ENCODE peak calls at places on chromosomes 6 and 20, in four cellular contexts. P, K, A and U are unnamed samples.

GRCh38 chr20:61692476-61692875 is 373.2 kb downstream of the TAF4 start:
- DNase-seq in A (no peak), K (no peak), P (no peak), U (peak; percentile 35)

GRCh38 chr6:1855890-1856289 is 246.2 kb downstream of the FOXC1 start:
- DNase-seq in K (no peak), P (no peak), A (peak; percentile 60), U (no peak)

GRCh38 chr6:105402090-105402980 is 547 bp downstream of the PREP start:
- DNase-seq in P (peak; percentile 7), A (peak; percentile 50), K (peak; percentile 39), U (peak; percentile 85)

GRCh38 chr20:47985092-47985850 is 200.0 kb upstream of the SULF2 start:
- DNase-seq in K (peak; percentile 39), A (peak; percentile 78), P (peak; percentile 77), U (no peak)

GRCh38 chr6:27209659-27210269 is 37.7 kb upstream of the PRSS16 start:
- DNase-seq in P (no peak), K (no peak), A (peak; percentile 41), U (no peak)

GRCh38 chr6:113645576-113645970 is 211.6 kb upstream of the MARCKS start:
- DNase-seq in A (peak; percentile 86), K (no peak), P (peak; percentile 74), U (peak; percentile 54)

GRCh38 chr6:31576897-31577341 is 1.6 kb downstream of the TNF start:
- DNase-seq in A (no peak), K (peak; percentile 74), P (no peak), U (peak; percentile 36)

GRCh38 chr6:37659561-37659960 is 38.1 kb downstream of the MDGA1 start:
- DNase-seq in K (no peak), P (no peak), A (peak; percentile 80), U (no peak)

GRCh38 chr6:158002951-158003853 is 21.5 kb downstream of the SYNJ2 start:
- DNase-seq in A (peak; percentile 91), P (no peak), K (peak; percentile 67), U (peak; percentile 96)

GRCh38 chr20:54073288-54073687 is 2.9 kb upstream of the BCAS1 start:
- DNase-seq in P (no peak), K (no peak), A (no peak), U (no peak)

GRCh38 chr6:106339334-106340029 is 13.9 kb upstream of the ATG5 start:
- DNase-seq in A (peak; percentile 83), P (peak; percentile 82), K (peak; percentile 52), U (no peak)

GRCh38 chr6:24666097-24666615 is 543 bp downstream of the TDP2 start:
- DNase-seq in A (peak; percentile 53), P (peak; percentile 29), K (no peak), U (peak; percentile 58)

GRCh38 chr6:157205473-157206358 is 117.6 kb downstream of the TMEM242 start:
- DNase-seq in P (no peak), A (no peak), K (no peak), U (no peak)

GRCh38 chr20:11453430-11453829 is 464.3 kb upstream of the BTBD3 start:
- DNase-seq in A (no peak), K (no peak), P (peak; percentile 71), U (peak; percentile 77)

GRCh38 chr6:121826156-121826810 is 390.8 kb downstream of the GJA1 start:
- DNase-seq in K (no peak), A (peak; percentile 80), P (peak; percentile 89), U (peak; percentile 48)

GRCh38 chr6:53233309-53233708 is 84.7 kb upstream of the GCM1 start:
- DNase-seq in P (peak; percentile 27), K (no peak), A (no peak), U (no peak)

GRCh38 chr6:53710788-53711187 is 45.2 kb upstream of the KLHL31 start:
- DNase-seq in A (no peak), P (no peak), K (no peak), U (no peak)

GRCh38 chr6:165732696-165733486 is 69.8 kb upstream of the PDE10A start:
- DNase-seq in A (peak; percentile 61), P (no peak), K (no peak), U (no peak)

GRCh38 chr20:50470249-50470858 is 39.8 kb upstream of the PTPN1 start:
- DNase-seq in K (no peak), A (no peak), P (no peak), U (no peak)

GRCh38 chr20:18056174-18057105 is 1.3 kb downstream of the OVOL2 start:
- DNase-seq in P (peak; percentile 60), A (peak; percentile 58), K (no peak), U (no peak)

GRCh38 chr6:83231146-83231545 is 38.0 kb downstream of the RWDD2A start:
- DNase-seq in A (peak; percentile 80), P (no peak), K (no peak), U (peak; percentile 68)

GRCh38 chr6:164104432-164104831 is 689.9 kb downstream of the QKI start:
- DNase-seq in A (no peak), P (no peak), K (no peak), U (no peak)

GRCh38 chr6:21678990-21679389 is 85.4 kb downstream of the SOX4 start:
- DNase-seq in K (no peak), P (peak; percentile 59), A (peak; percentile 96), U (peak; percentile 86)

GRCh38 chr6:12751694-12752304 is 35.2 kb downstream of the PHACTR1 start:
- DNase-seq in P (peak; percentile 62), K (peak; percentile 69), A (peak; percentile 74), U (peak; percentile 77)

GRCh38 chr6:112044196-112044595 is 9.7 kb upstream of the CCN6 start:
- DNase-seq in A (peak; percentile 13), P (no peak), K (no peak), U (peak; percentile 10)

GRCh38 chr6:127462391-127462790 is 3.2 kb upstream of the KIAA0408 start:
- DNase-seq in P (peak; percentile 31), K (no peak), A (no peak), U (no peak)

GRCh38 chr6:18081025-18081668 is 41.3 kb downstream of the NHLRC1 start:
- DNase-seq in P (peak; percentile 63), K (no peak), A (peak; percentile 53), U (no peak)

GRCh38 chr6:53410508-53411258 is 61.9 kb upstream of the ELOVL5 start:
- DNase-seq in P (peak; percentile 71), A (peak; percentile 74), K (peak; percentile 60), U (peak; percentile 74)

GRCh38 chr6:154482858-154483257 is 27.6 kb downstream of the CNKSR3 start:
- DNase-seq in K (no peak), P (no peak), A (no peak), U (no peak)

GRCh38 chr6:100809346-100809745 is 71.8 kb downstream of the ASCC3 start:
- DNase-seq in P (no peak), K (no peak), A (no peak), U (no peak)

GRCh38 chr6:1391692-1392309 is 2.4 kb downstream of the FOXF2 start:
- DNase-seq in A (no peak), P (no peak), K (no peak), U (peak; percentile 91)

GRCh38 chr20:33079267-33079666 is at the start of gene BPIFB4:
- DNase-seq in A (no peak), K (no peak), P (peak; percentile 4), U (peak; percentile 91)

GRCh38 chr20:51931321-51931720 is 129.0 kb upstream of the SALL4 start:
- DNase-seq in P (no peak), K (no peak), A (no peak), U (no peak)

GRCh38 chr6:81144346-81144745 is 608.1 kb downstream of the TENT5A start:
- DNase-seq in A (peak; percentile 79), P (no peak), K (no peak), U (no peak)

GRCh38 chr20:38369387-38369786 is 23.1 kb downstream of the LBP start:
- DNase-seq in P (peak; percentile 16), A (no peak), K (no peak), U (no peak)

GRCh38 chr20:46552460-46553420 is 2.3 kb upstream of the OCSTAMP start:
- DNase-seq in A (peak; percentile 10), P (no peak), K (peak; percentile 50), U (no peak)

GRCh38 chr20:51958636-51959542 is 156.6 kb upstream of the SALL4 start:
- DNase-seq in A (no peak), K (no peak), P (no peak), U (no peak)

GRCh38 chr6:169863149-169863525 is 111.7 kb downstream of the ERMARD start:
- DNase-seq in P (no peak), K (no peak), A (no peak), U (peak; percentile 23)
- H3K4me1 ChIP-seq in P (no peaks in the 10 kb centered on the region), K (peaks cover 20% of the 10 kb centered on the region), A (no peaks in the 10 kb centered on the region), U (no peaks in the 10 kb centered on the region)

GRCh38 chr20:3685341-3685740 is 3.5 kb upstream of the ADAM33 start:
- DNase-seq in K (no peak), P (no peak), A (no peak), U (no peak)

GRCh38 chr20:3687655-3688054 is 5.8 kb upstream of the ADAM33 start:
- DNase-seq in K (no peak), P (peak; percentile 35), A (peak; percentile 44), U (peak; percentile 98)

GRCh38 chr20:3689978-3690377 is 8.2 kb upstream of the ADAM33 start:
- DNase-seq in A (no peak), P (no peak), K (no peak), U (no peak)

GRCh38 chr20:3690413-3690812 is 8.6 kb upstream of the ADAM33 start:
- DNase-seq in K (no peak), A (no peak), P (no peak), U (no peak)

DNA sequence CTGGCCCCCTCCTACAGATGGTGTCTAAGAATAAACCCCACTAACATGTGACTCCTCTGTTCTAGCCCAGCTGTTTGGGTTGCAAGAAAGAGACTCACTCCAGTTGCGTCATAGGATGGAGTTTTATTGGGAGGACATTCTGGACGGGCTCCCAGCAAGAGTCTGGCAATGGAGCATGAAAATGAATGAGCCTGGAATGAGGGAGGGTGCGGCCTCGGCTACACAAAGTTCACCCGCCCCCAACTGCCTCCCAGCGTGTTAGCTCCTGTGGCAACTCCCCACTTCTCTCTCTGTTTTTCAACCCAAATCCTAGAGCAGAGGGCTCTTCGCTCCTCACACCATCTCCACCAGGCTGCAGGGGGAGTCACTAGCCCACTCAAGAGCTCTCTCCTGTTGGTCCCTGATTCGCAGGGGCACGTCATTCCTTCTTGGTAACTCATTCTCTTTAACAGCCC is 5.1 kb upstream of the ADAM33 start:
- DNase-seq in P (peak; percentile 72), K (no peak), A (no peak), U (peak; percentile 100)
- H2AFZ ChIP-seq in P (peak overlapping the region; percentile 32), K (no peak overlapping the region), A (no peak overlapping the region), U (peak overlapping the region; percentile 95)

DNA sequence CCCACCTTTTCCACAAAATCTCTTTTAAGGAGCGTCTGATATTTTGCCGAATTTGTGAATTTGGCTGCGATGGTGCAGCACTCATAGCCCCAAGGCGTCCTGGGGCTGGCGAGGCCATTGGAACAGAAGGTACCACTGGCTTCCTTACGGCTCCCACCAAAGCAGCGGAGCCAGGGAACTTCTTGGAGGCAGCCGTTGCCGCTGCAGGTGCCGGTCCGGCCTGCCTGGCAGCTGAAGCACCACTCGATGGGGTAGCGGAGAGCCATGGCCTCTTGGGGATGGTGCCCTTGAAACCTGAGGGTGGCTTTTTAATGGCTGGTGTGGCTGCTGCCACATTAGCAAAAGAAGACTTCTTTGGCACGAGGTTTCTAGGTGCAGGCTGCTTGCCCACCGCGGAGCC is 29.8 kb downstream of the DIDO1 start:
- DNase-seq in K (no peak), A (no peak), P (no peak), U (peak; percentile 31)
- H3K36me3 ChIP-seq in K (peaks cover 94% of the 10 kb centered on the region), A (peaks cover 59% of the 10 kb centered on the region), P (peaks cover 39% of the 10 kb centered on the region), U (peaks cover 56% of the 10 kb centered on the region)

DNA sequence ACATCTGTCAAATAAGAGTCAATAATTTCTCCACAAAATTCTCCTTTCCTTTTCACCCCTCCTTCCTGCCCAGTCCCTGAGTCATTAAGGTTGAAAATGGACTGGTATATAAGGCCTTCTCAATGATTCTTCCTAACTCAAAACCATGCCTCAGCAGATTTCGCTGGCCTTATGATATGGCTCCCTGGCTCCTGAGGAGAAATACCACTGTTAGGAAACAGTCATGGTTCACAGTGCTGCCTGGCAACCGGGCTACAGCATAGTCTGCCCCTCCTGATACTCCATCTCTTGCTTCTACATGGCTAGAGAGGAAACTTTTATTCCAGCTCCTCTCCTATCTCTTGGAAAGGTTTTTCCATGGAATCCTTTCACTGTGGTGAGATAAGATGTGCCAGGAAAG is 4.7 kb downstream of the UBE2J1 start:
- DNase-seq in A (peak; percentile 64), K (no peak), P (no peak), U (peak; percentile 83)
- H3K4me1 ChIP-seq in A (peaks cover 24% of the 10 kb centered on the region), K (peaks cover 46% of the 10 kb centered on the region), P (peaks cover 10% of the 10 kb centered on the region), U (peaks cover 22% of the 10 kb centered on the region)